ENCODE peak calls at places on chromosomes 4 and X, in five cellular contexts. Z is dorsolateral prefrontal cortex, S is mesothelial cell of epicardium, R is left ventricle myocardium inferior, J is GM13977. O is an unnamed sample.

GRCh38 chr4:151356510-151356909 is 31.1 kb upstream of the SH3D19 start:
- DNase-seq in R (no peak), Z (no peak), S (no peak), J (no peak), O (no peak)

GRCh38 chr4:15402146-15402545 is 25.7 kb upstream of the C1QTNF7 start:
- DNase-seq in R (no peak), S (no peak), J (no peak), Z (no peak), O (no peak)

GRCh38 chrX:3811331-3812311 is 98.2 kb upstream of the PRKX start:
- DNase-seq in S (no peak), J (peak; percentile 67), R (no peak), Z (no peak), O (no peak)

GRCh38 chr4:19300213-19300612 is 951.5 kb upstream of the SLIT2 start:
- DNase-seq in J (no peak), R (no peak), Z (no peak), S (no peak), O (no peak)

GRCh38 chr4:87005690-87006461 is 71.1 kb downstream of the AFF1 start:
- DNase-seq in S (no peak), J (peak; percentile 46), Z (no peak), R (no peak), O (no peak)

GRCh38 chr4:10664408-10664807 is 20.2 kb downstream of the CLNK start:
- DNase-seq in R (peak; percentile 22), J (no peak), S (no peak), Z (peak; percentile 42), O (no peak)

GRCh38 chr4:11675051-11675800 is 246.5 kb upstream of the HS3ST1 start:
- DNase-seq in J (no peak), R (no peak), S (no peak), Z (no peak), O (no peak)

GRCh38 chr4:165662341-165662740 is 210.7 kb upstream of the TLL1 start:
- DNase-seq in J (no peak), Z (no peak), R (no peak), S (no peak), O (no peak)

GRCh38 chr4:103032575-103032974 is 13.1 kb upstream of the SLC9B1 start:
- DNase-seq in R (no peak), S (no peak), Z (no peak), J (no peak), O (no peak)

DNA sequence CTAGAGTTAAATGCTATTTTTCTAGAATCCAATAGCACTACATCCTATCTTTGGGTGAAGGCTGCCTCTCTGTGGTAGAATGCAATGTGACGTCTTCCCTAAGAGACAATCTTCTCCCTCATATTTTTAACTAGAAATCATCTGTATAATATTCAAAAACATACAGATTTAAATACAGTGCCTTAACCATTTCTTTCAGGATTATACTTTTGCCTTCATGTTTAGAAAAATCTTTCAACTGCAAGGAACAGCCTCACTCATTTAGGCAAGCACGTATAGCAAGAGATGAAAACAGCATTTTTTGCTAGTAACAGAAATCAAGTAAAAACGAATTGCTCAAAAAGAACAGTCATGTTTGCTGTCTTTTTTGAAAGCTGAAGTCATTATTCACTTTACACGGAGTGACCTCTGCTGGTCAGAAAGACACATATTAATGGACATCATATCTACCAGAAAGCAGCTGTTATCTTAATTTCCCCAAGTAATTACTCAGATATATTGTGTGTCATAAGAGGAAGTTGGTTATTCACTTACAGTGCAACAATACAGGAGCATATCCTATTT is 422.3 kb downstream of the STPG2 start:
- DNase-seq in Z (no peak), J (no peak), R (no peak), S (no peak), O (no peak)
- TF ChIP-seq CTCF in Z (peak; percentile 72), J (peak; percentile 33), R (peak; percentile 52), S (no peak), O (peak; percentile 55)

DNA sequence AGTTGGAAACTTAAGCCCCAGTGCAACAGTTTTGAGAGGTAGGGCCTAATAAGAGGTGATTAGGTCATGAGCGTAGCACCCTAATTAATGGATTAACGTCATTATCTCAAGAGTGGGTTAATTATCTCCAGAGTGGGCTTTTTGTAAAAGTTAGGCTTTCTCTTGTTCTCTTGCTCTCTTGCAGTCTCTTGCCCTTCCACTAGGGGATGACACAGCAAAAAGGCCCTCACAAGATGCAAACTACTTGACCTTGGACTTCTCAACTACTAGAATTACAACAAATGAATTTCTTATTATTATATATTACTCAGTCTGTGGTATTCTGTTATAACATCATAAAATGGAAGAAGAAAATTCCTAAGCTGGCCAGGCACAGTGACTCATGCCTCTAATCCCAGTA is 22.1 kb upstream of the NDST3 start:
- DNase-seq in R (no peak), S (no peak), J (no peak), Z (no peak), O (no peak)
- TF ChIP-seq CTCF in R (no peak), S (peak; percentile 42), J (peak; percentile 3), Z (no peak), O (peak; percentile 27)

DNA sequence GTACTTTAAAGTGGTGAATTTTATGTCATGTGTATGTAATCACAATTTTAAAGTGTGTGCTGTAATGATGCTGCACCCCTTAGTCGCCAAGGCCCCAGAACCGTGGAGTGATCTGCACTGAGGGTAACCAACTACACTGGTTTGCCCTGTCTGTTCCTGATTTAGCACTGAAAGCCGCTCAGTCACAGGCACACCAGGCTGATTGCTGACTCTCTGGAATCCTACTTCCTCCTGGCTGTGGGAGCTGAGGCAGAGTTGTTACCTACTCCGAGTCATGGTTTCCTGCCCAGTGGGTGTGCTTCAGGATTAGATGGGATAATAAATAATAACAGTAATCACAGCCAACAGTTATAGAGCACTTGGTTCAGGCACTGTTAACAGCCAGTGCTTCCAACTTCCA is 645.4 kb downstream of the BCOR start:
- DNase-seq in J (no peak), S (no peak), R (no peak), Z (no peak), O (no peak)
- TF ChIP-seq CTCF in J (no peak), S (no peak), R (no peak), Z (no peak), O (no peak)

DNA sequence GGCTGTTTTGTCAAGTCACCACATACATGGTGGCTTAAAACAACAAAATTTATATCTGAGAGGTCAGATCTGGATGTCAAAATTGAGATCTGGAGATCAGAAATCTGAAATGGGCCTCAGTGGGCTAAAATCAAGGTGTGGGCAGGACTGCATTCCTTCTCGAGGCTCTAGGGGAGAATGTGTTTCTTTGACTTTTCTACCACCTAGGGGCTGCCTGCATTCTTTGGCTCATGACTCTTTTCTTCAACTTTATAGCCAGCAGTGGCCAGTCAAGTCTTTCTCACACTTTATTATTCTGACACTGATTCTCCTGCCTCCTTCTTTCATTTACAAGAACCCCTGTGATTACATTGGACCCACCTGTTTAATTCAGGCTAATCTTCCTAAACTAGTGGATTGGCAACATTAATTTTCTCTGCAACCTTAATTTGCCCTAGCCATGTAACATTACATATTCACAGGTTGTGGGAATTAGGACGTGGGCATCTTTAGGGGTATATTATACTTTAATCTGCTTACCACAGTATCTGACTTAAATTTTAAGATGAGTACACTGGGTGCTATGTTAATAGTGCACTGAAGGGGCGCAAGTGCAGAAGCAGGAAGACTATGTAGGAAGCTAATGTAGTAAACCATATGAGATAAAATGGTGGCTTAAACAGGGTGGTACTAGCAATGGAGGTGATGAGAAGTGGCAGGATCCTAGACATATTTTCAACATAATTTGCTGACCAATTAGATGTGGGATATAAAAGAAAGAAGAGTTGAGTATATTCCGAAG is 188.0 kb downstream of the SLC4A4 start:
- DNase-seq in Z (no peak), S (no peak), J (no peak), R (no peak), O (no peak)
- TF ChIP-seq CTCF in Z (no peak), S (no peak), J (peak; percentile 17), R (no peak), O (no peak)

DNA sequence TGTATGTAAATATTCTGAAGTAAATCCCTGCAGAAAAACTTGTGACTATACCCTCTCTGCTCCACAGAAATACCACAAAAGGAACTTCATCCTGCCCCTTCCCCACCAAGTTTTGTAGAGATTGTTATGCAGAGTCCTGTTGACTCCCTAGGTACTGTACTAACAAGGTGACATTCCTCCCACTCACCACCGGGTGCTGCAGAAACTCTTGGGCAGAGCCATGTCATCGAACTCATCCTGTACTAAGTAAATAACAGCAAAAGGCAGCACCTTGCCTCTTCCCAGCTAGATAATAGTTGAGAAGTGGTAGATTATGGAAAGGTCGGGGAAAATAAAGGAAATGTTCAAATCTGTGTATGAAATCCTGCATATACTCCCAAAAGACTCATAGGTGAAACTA is 233.3 kb downstream of the STPG2 start:
- DNase-seq in Z (no peak), J (no peak), R (no peak), S (no peak), O (no peak)
- TF ChIP-seq CTCF in Z (no peak), J (no peak), R (no peak), S (no peak), O (peak; percentile 19)

O was measured in progenitor cell of endocrine pancreas.